ENCODE peak calls at places on chromosomes 1 and 21, in nine cellular contexts. K, G, I, B, U, Q, N, V and F are unnamed samples.

GRCh38 chr1:203264052-203264501 is 34.6 kb upstream of the CHIT1 start:
- DNase-seq in K (no peak), G (no peak), I (no peak), B (no peak), U (no peak), Q (no peak), N (no peak), V (no peak), F (no peak)

GRCh38 chr1:219206350-219206749 is 32.7 kb downstream of the LYPLAL1 start:
- DNase-seq in K (no peak), G (no peak), I (no peak), B (no peak), U (no peak), Q (no peak), N (no peak), V (no peak), F (no peak)

GRCh38 chr1:111417755-111418154 is 9.8 kb downstream of the OVGP1 start:
- DNase-seq in K (no peak), G (no peak), I (no peak), B (no peak), U (no peak), Q (no peak), N (no peak), V (no peak), F (peak; percentile 20)

GRCh38 chr1:227901906-227902640 is 45.7 kb downstream of the WNT9A start:
- DNase-seq in K (no peak), G (no peak), I (no peak), B (peak; percentile 20), U (no peak), Q (peak; percentile 9), N (peak; percentile 35), V (no peak), F (no peak)

GRCh38 chr1:22225858-22226584 is 83.1 kb upstream of the WNT4 start:
- DNase-seq in K (no peak), G (no peak), I (no peak), B (no peak), U (no peak), Q (no peak), N (no peak), V (no peak), F (no peak)

GRCh38 chr21:35168702-35169101 is 119.6 kb upstream of the RUNX1 start:
- DNase-seq in K (no peak), G (no peak), I (no peak), B (no peak), U (no peak), Q (no peak), N (no peak), V (no peak), F (no peak)

GRCh38 chr1:156435551-156436318 is 64.8 kb downstream of the MEF2D start:
- DNase-seq in K (no peak), G (no peak), I (no peak), B (no peak), U (no peak), Q (no peak), N (peak; percentile 25), V (no peak), F (no peak)

GRCh38 chr21:41895643-41896493 is 16.7 kb upstream of the PRDM15 start:
- DNase-seq in K (no peak), G (no peak), I (no peak), B (no peak), U (no peak), Q (peak; percentile 59), N (peak; percentile 11), V (no peak), F (no peak)